ENCODE peak calls at places on chromosomes 11 and 22, in four cellular contexts. W is left ventricle myocardium inferior, P is hepatocyte, O is Panc1. K is an unnamed sample.

GRCh38 chr11:1449516-1450270 is 36.9 kb downstream of the MOB2 start:
- DNase-seq in W (no peak), P (no peak), O (no peak), K (no peak)

GRCh38 chr11:116861539-116861938 is 24.1 kb upstream of the APOA1 start:
- DNase-seq in W (no peak), P (no peak), O (no peak), K (no peak)

GRCh38 chr11:44268807-44269080 is 41.2 kb downstream of the ALX4 start:
- DNase-seq in W (no peak), P (no peak), O (no peak), K (no peak)

GRCh38 chr11:77619576-77620198 is 17.9 kb downstream of the CLNS1A start:
- DNase-seq in W (no peak), P (peak; percentile 79), O (peak; percentile 64), K (peak; percentile 59)

GRCh38 chr11:533586-534196 is 1.7 kb downstream of the HRAS start:
- DNase-seq in W (no peak), P (peak; percentile 4), O (no peak), K (no peak)

GRCh38 chr11:112247198-112247597 is 13.5 kb downstream of the PLET1 start:
- DNase-seq in W (no peak), P (no peak), O (no peak), K (no peak)

GRCh38 chr11:126927628-126928027 is 72.9 kb downstream of the KIRREL3 start:
- DNase-seq in W (no peak), P (no peak), O (no peak), K (no peak)

GRCh38 chr11:69563946-69564780 is 76.8 kb upstream of the CCND1 start:
- DNase-seq in W (no peak), P (no peak), O (no peak), K (no peak)

GRCh38 chr11:35242412-35242811 is 103.4 kb downstream of the CD44 start:
- DNase-seq in W (no peak), P (no peak), O (no peak), K (no peak)

GRCh38 chr11:73585834-73586575 is 11.9 kb downstream of the FAM168A start:
- DNase-seq in W (no peak), P (no peak), O (no peak), K (no peak)

DNA sequence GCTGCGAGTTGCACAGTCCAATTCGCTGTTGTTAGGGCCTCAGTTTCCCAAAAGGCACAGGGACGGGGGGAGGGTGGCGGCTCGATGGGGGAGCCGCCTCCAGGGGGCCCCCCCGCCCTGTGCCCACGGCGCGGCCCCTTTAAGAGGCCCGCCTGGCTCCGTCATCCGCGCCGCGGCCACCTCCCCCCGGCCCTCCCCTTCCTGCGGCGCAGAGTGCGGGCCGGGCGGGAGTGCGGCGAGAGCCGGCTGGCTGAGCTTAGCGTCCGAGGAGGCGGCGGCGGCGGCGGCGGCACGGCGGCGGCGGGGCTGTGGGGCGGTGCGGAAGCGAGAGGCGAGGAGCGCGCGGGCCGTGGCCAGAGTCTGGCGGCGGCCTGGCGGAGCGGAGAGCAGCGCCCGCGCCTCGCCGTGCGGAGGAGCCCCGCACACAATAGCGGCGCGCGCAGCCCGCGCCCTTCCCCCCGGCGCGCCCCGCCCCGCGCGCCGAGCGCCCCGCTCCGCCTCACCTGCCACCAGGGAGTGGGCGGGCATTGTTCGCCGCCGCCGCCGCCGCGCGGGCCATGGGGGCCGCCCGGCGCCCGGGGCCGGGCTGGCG is at the start of gene BCR:
- DNase-seq in W (peak; percentile 83), P (peak; percentile 90), O (no peak), K (peak; percentile 78)
- TF ChIP-seq CTCF in W (no peak), P (no peak), O (no peak), K (peak; percentile 21)

DNA sequence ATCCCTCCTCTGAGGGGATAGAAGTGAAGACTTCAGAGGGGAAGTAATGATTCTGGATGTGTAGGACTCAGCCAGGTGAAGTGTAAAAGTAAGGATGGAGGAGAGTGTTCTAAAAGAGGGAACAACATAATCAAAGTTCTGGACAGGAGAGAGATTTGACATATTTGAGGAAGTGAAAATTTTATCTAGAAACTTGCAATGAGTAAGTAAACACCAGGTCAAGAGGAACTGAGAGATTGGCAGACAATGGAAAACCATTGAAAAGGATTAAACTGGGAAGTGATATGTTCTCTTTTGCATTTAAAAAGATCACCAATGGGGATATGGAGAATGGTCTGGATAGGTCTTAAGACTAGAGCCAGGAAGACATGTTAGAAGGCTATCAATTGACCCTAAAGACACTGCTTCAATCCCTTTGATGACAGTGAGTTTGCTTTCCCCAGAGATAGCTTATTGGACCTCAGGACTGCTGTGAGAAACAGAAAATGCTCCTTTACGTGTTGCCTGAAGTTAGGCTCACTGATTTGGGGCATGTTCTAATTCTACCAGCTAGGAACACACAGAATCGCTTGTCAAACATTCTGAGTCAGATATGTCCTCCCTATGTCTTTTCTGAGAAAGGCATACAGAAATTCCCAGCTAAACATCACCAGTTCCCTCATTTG is 145.1 kb downstream of the MAML2 start:
- DNase-seq in W (no peak), P (no peak), O (no peak), K (no peak)
- TF ChIP-seq CTCF in W (no peak), P (no peak), O (no peak), K (no peak)

GRCh38 chr11:83156996-83157754 is at the start of gene PCF11:
- DNase-seq in W (peak; percentile 99), P (no peak), O (no peak), K (no peak)

GRCh38 chr11:83156150-83156995 is 558 bp upstream of the PCF11 start:
- DNase-seq in W (no peak), P (peak; percentile 99), O (peak; percentile 100), K (peak; percentile 94)

GRCh38 chr11:83158965-83159900 is 2.3 kb downstream of the PCF11 start:
- DNase-seq in W (no peak), P (no peak), O (no peak), K (no peak)

GRCh38 chr11:83158474-83158786 is 1.5 kb downstream of the PCF11 start:
- DNase-seq in W (no peak), P (no peak), O (no peak), K (no peak)

DNA sequence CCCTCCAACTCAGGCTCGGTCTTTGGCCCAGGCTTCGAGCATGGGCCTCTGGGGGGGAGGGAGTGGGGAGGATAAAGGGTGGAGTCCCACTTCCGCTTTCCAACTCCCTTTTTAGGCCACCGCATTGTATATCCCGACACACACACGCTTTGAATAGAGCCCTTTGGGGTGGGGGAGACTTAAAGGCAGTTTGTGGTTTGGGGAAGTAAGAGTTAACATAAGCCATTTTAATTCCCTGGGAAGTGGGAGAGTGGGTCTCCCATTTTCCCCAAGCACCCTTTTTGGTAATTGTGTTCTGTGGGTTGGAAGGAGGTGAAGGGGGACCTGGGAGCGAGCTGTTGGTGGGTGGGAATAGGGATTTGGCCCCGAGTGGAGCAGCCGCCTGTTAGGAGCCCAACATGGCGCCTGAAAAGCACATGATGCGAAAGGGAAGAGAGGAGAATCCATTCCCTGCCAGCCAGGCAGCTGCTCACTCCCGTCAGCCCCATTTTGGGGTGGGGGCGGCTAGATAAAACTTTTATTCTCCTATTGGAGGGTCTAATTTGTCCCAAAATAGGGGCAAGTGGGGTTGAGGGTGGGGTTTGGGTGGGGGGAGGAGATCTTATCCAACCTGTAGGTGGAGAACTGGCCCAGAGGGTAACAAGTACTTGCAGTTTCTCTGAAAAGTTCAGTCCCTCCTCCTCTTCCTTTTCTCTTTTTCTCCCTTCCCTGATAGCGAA is 983 bp downstream of the PCF11 start:
- DNase-seq in W (peak; percentile 33), P (peak; percentile 75), O (peak; percentile 75), K (peak; percentile 32)
- TF ChIP-seq CTCF in W (no peak), P (peak; percentile 17), O (no peak), K (no peak)

GRCh38 chr22:29342177-29342576 is 26.7 kb upstream of the RASL10A start:
- DNase-seq in W (no peak), P (no peak), O (no peak), K (no peak)

GRCh38 chr22:29345932-29346331 is 30.4 kb upstream of the RASL10A start:
- DNase-seq in W (no peak), P (no peak), O (no peak), K (no peak)

GRCh38 chr22:29343313-29343805 is 27.9 kb upstream of the RASL10A start:
- DNase-seq in W (peak; percentile 73), P (no peak), O (no peak), K (no peak)

GRCh38 chr22:29342577-29343312 is 27.2 kb upstream of the RASL10A start:
- DNase-seq in W (no peak), P (no peak), O (no peak), K (no peak)

GRCh38 chr22:29344137-29344536 is 28.6 kb upstream of the RASL10A start:
- DNase-seq in W (peak; percentile 78), P (peak; percentile 61), O (peak; percentile 58), K (peak; percentile 38)
- TF ChIP-seq CTCF in W (no peak), P (no peak), O (no peak), K (no peak)

DNA sequence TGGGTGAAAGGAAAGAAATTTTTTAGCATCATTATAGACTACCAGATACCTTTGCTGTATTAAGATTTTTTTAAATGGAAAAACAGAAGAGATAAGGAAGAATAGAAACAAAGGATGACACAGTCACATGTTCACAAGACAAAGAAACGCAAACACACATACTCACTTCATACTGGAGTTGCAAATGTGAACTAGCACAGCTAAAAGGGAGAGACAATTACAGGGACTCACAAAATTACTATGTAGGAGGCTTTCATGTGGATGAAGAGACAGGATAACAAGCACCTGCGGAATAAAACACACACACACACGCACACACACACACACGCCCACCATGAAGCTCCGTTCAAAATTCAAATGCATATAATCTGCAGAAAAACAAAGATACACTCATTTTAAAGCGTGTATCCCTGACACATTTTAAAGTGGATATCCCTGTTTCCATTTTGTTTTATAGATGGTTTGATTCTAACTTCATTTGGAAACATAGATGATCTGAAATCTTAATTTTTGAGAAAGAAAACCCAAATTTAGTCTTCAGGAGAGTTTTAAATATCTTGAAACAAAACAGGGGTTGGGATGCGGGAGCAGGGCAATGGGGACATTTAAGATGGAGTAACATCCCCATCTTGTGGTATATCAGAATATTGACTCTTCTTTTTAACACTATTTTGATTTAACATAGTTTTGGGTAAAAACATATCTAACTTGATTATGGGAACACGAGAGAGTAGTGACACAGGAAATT is 36.7 kb downstream of the JRKL start:
- DNase-seq in W (no peak), P (peak; percentile 47), O (peak; percentile 30), K (no peak)
- TF ChIP-seq CTCF in W (peak; percentile 61), P (peak; percentile 65), O (peak; percentile 68), K (peak; percentile 31)

GRCh38 chr22:39250131-39250530 is 5.3 kb upstream of the PDGFB start:
- DNase-seq in W (no peak), P (no peak), O (no peak), K (no peak)
- TF ChIP-seq CTCF in W (no peak), P (no peak), O (no peak), K (no peak)